ENCODE peak calls at places on chromosomes 6 and 20, in six cellular contexts. K is ovary, A is brain microvascular endothelial cell, X is heart left ventricle, R is testis, Z is NB4. P is an unnamed sample.

GRCh38 chr20:24692429-24693190 is 223.2 kb downstream of the SYNDIG1 start:
- DNase-seq in R (peak; percentile 8), Z (no peak), X (peak; percentile 34), K (no peak), A (no peak), P (no peak)

GRCh38 chr6:150667977-150668716 is 68.5 kb downstream of the PLEKHG1 start:
- DNase-seq in K (peak; percentile 89), A (peak; percentile 86), R (peak; percentile 95), Z (no peak), X (peak; percentile 84), P (peak; percentile 81)

GRCh38 chr6:148855744-148856143 is 108.9 kb downstream of the UST start:
- DNase-seq in A (no peak), K (no peak), R (no peak), Z (no peak), X (no peak), P (no peak)

GRCh38 chr6:170445487-170445886 is 107.6 kb downstream of the PSMB1 start:
- DNase-seq in Z (peak; percentile 98), K (no peak), R (peak; percentile 11), X (peak; percentile 46), A (no peak), P (no peak)

GRCh38 chr6:89948876-89949275 is 54.6 kb downstream of the GJA10 start:
- DNase-seq in A (no peak), Z (no peak), X (no peak), K (no peak), R (no peak), P (no peak)

GRCh38 chr6:136792066-136792944 is at the start of gene MAP3K5:
- DNase-seq in K (peak; percentile 90), X (peak; percentile 93), Z (peak; percentile 94), A (peak; percentile 51), R (peak; percentile 87), P (no peak)

GRCh38 chr6:145814035-145814500 is 527 bp downstream of the FBXO30 start:
- DNase-seq in Z (peak; percentile 80), X (peak; percentile 71), A (peak; percentile 23), K (no peak), R (peak; percentile 53), P (no peak)

GRCh38 chr6:120545353-120545752 is 788.9 kb downstream of the TBC1D32 start:
- DNase-seq in R (no peak), A (no peak), Z (no peak), K (no peak), X (no peak), P (no peak)

GRCh38 chr6:84739866-84740208 is 24.6 kb downstream of the TBX18 start:
- DNase-seq in R (no peak), K (no peak), A (peak; percentile 47), X (no peak), Z (no peak), P (no peak)

GRCh38 chr6:137016366-137016765 is 28.4 kb downstream of the IL20RA start:
- DNase-seq in X (no peak), Z (no peak), R (no peak), A (peak; percentile 9), K (no peak), P (no peak)

GRCh38 chr6:87700729-87701675 is 1.0 kb downstream of the AKIRIN2 start:
- DNase-seq in A (peak; percentile 62), K (peak; percentile 67), R (peak; percentile 56), X (peak; percentile 75), Z (peak; percentile 81), P (no peak)

GRCh38 chr6:121956782-121957181 is 442.7 kb upstream of the HSF2 start:
- DNase-seq in X (no peak), Z (no peak), A (no peak), K (no peak), R (no peak), P (no peak)

GRCh38 chr6:90131614-90132423 is 164.8 kb downstream of the BACH2 start:
- DNase-seq in R (no peak), X (no peak), K (no peak), Z (peak; percentile 22), A (no peak), P (no peak)

GRCh38 chr20:10596726-10597125 is 77.1 kb downstream of the JAG1 start:
- DNase-seq in K (no peak), X (no peak), R (no peak), A (peak; percentile 88), Z (peak; percentile 32), P (no peak)

GRCh38 chr6:149897015-149897697 is 757 bp downstream of the RAET1E start:
- DNase-seq in A (peak; percentile 70), K (peak; percentile 85), X (peak; percentile 83), R (peak; percentile 82), Z (no peak), P (no peak)

GRCh38 chr20:2123720-2124119 is 22.1 kb downstream of the STK35 start:
- DNase-seq in X (no peak), R (no peak), A (no peak), K (no peak), Z (no peak), P (no peak)

GRCh38 chr6:80197474-80197873 is 91.0 kb downstream of the BCKDHB start:
- DNase-seq in R (no peak), Z (no peak), K (no peak), X (no peak), A (no peak), P (peak; percentile 86)

GRCh38 chr6:134282816-134283215 is 35.1 kb downstream of the SGK1 start:
- DNase-seq in Z (peak; percentile 34), X (no peak), R (no peak), K (no peak), A (no peak), P (no peak)

GRCh38 chr6:110537208-110538123 is 61.1 kb upstream of the SLC22A16 start:
- DNase-seq in A (peak; percentile 92), R (no peak), Z (peak; percentile 80), X (no peak), K (no peak), P (peak; percentile 96)

GRCh38 chr20:4281258-4282055 is 266.1 kb upstream of the RNF24 start:
- DNase-seq in X (no peak), A (no peak), K (no peak), Z (peak; percentile 22), R (no peak), P (no peak)

GRCh38 chr6:106377061-106377540 is 16.6 kb downstream of the CRYBG1 start:
- DNase-seq in R (no peak), X (no peak), K (no peak), Z (no peak), A (peak; percentile 19), P (peak; percentile 57)

DNA sequence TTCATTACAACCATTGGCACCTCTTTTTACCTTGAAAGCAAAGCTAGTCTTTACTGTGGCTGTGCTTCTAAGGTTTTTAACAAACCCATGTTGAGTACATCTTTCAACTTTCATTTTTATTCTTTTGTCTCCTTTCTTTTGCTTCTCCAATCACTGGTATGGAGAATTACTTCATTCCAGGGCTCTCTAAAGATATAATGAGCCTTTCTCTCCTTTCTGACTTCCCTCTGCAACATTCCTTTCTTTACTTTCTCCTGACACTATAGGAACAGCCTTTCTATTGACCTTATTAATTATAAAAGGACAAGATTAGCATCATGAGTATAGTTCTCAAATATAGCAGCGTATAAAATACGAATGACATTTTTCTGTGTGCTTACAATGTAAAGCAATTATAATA is 23.1 kb upstream of the KIAA0408 start:
- DNase-seq in R (no peak), X (no peak), Z (no peak), A (no peak), K (no peak), P (no peak)
- H3K4me3 ChIP-seq in R (no peak overlapping the region), X (no peak overlapping the region), Z (no peak overlapping the region), A (no peak overlapping the region), K (no peak overlapping the region), P (no peak overlapping the region)

GRCh38 chr6:70551566-70551965 is 15.2 kb upstream of the SDHAF4 start:
- DNase-seq in X (no peak), Z (no peak), K (no peak), R (no peak), A (no peak), P (no peak)
- TF ChIP-seq CTCF in X (no peak), Z (no peak), K (no peak), R (no peak), A (no peak), P (no peak)

GRCh38 chr6:7262037-7262461 is 51.0 kb downstream of the SSR1 start:
- DNase-seq in Z (no peak), A (no peak), K (no peak), X (peak; percentile 57), R (peak; percentile 87), P (no peak)
- H3K4me3 ChIP-seq in Z (no peak overlapping the region), A (peak overlapping the region; percentile 84), K (no peak overlapping the region), X (peak overlapping the region; percentile 69), R (peak overlapping the region; percentile 68), P (peak overlapping the region; percentile 52)

DNA sequence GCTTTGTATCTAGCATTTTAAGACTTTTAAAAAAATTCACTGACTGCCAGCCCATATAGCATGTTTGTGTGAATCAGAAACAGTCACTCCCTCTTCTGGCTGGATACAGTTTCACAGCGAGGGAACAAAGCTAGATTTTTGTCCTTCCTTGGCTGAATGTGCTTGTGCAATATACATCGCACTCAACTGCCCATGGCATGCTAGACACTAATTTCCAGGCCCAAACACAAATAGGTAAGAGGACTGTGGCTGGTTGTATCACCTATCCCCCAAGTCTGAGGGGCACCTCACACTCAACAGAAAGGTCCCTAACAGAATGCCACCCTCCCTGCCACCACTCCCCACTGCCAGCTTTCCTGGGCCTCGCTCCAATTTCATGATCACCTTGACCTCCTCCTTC is 16.2 kb upstream of the BLCAP start:
- DNase-seq in R (no peak), X (no peak), Z (peak; percentile 50), K (no peak), A (peak; percentile 41), P (no peak)
- TF ChIP-seq CTCF in R (no peak), X (no peak), Z (peak; percentile 34), K (no peak), A (peak; percentile 67), P (peak; percentile 41)